ENCODE peak calls at places on chromosomes 11 and 22, in eight cellular contexts. O is pancreas, F is heart left ventricle, Z is psoas muscle, I is right atrium auricular region, L is PC-9, H is PC-3, G is fibroblast of lung. Q is an unnamed sample.

GRCh38 chr11:1399386-1400167 is 9.8 kb downstream of the BRSK2 start:
- DNase-seq in G (no peak), L (no peak), O (peak; percentile 65), H (no peak), Z (peak; percentile 6), I (no peak), F (no peak), Q (no peak)

GRCh38 chr11:69636512-69636866 is 4.5 kb upstream of the CCND1 start:
- DNase-seq in O (peak; percentile 80), F (peak; percentile 83), I (peak; percentile 86), Z (peak; percentile 75), H (peak; percentile 89), G (peak; percentile 91), L (peak; percentile 73), Q (peak; percentile 76)

GRCh38 chr11:11243790-11244469 is 109.1 kb downstream of the CSNK2A3 start:
- DNase-seq in F (peak; percentile 67), O (no peak), H (no peak), Z (peak; percentile 34), L (no peak), G (no peak), I (peak; percentile 66), Q (peak; percentile 29)

GRCh38 chr11:126197277-126197939 is 14.0 kb downstream of the RPUSD4 start:
- DNase-seq in H (no peak), I (no peak), G (peak; percentile 70), F (no peak), Z (peak; percentile 54), L (no peak), O (no peak), Q (no peak)

GRCh38 chr22:45268167-45268957 is 16.4 kb upstream of the UPK3A start:
- DNase-seq in Z (peak; percentile 30), G (no peak), I (no peak), O (peak; percentile 80), H (no peak), L (no peak), F (no peak), Q (no peak)

GRCh38 chr22:36761553-36762240 is 14.2 kb downstream of the IFT27 start:
- DNase-seq in L (no peak), Z (no peak), H (no peak), O (no peak), F (no peak), I (no peak), G (no peak), Q (peak; percentile 4)

GRCh38 chr22:27642104-27642800 is 159.3 kb downstream of the MN1 start:
- DNase-seq in G (peak; percentile 10), I (no peak), Z (peak; percentile 77), O (no peak), L (no peak), H (no peak), F (no peak), Q (no peak)

GRCh38 chr22:44689173-44689572 is 12.8 kb upstream of the PRR5 start:
- DNase-seq in O (no peak), L (peak; percentile 53), F (no peak), I (no peak), Z (no peak), G (peak; percentile 61), H (no peak), Q (no peak)

GRCh38 chr11:114762437-114762836 is 84.1 kb downstream of the NXPE2 start:
- DNase-seq in H (peak; percentile 75), I (peak; percentile 63), Z (peak; percentile 60), L (no peak), O (peak; percentile 74), F (peak; percentile 41), G (peak; percentile 47), Q (peak; percentile 67)

GRCh38 chr11:132874638-132875037 is 657.7 kb downstream of the OPCML start:
- DNase-seq in O (no peak), F (no peak), I (no peak), G (peak; percentile 96), Z (no peak), H (peak; percentile 38), L (no peak), Q (no peak)

GRCh38 chr11:67252831-67253239 is 13.4 kb upstream of the GRK2 start:
- DNase-seq in F (peak; percentile 40), H (peak; percentile 65), O (no peak), G (peak; percentile 41), Z (no peak), I (no peak), L (no peak), Q (no peak)

GRCh38 chr11:133531450-133531849 is 851 bp downstream of the OPCML start:
- DNase-seq in H (no peak), G (no peak), F (no peak), I (no peak), Z (no peak), O (no peak), L (no peak), Q (no peak)

GRCh38 chr11:107598225-107599139 is 7.5 kb downstream of the ELMOD1 start:
- DNase-seq in L (no peak), G (no peak), I (no peak), O (no peak), Z (peak; percentile 18), H (peak; percentile 71), F (no peak), Q (peak; percentile 37)

GRCh38 chr22:25760848-25761595 is 19.0 kb downstream of the MYO18B start:
- DNase-seq in O (no peak), I (no peak), H (no peak), L (no peak), Z (no peak), F (no peak), G (no peak), Q (no peak)

GRCh38 chr11:65003282-65003681 is 6.5 kb upstream of the BATF2 start:
- DNase-seq in H (peak; percentile 33), O (no peak), I (no peak), Z (no peak), F (no peak), G (peak; percentile 39), L (no peak), Q (no peak)

GRCh38 chr11:117010808-117011540 is 87.3 kb downstream of the SIK3 start:
- DNase-seq in G (peak; percentile 96), F (no peak), I (no peak), H (peak; percentile 98), O (no peak), Z (no peak), L (peak; percentile 74), Q (no peak)

GRCh38 chr22:39313258-39314001 is 6.0 kb downstream of the RPL3 start:
- DNase-seq in G (no peak), F (no peak), H (no peak), O (peak; percentile 63), I (no peak), L (no peak), Z (no peak), Q (peak; percentile 62)
- H3K4me1 ChIP-seq in G (peaks cover 33% of the 10 kb centered on the region), F (peaks cover 67% of the 10 kb centered on the region), H (peaks cover 30% of the 10 kb centered on the region), O (no peaks in the 10 kb centered on the region), I (peaks cover 76% of the 10 kb centered on the region), L (peaks cover 61% of the 10 kb centered on the region), Z (peaks cover 55% of the 10 kb centered on the region), Q (peaks cover 69% of the 10 kb centered on the region)

GRCh38 chr11:122756417-122756816 is 81.9 kb upstream of the CRTAM start:
- DNase-seq in H (no peak), O (no peak), G (no peak), F (peak; percentile 38), I (peak; percentile 61), L (no peak), Z (peak; percentile 29), Q (peak; percentile 34)
- TF ChIP-seq CTCF in H (peak; percentile 22), O (no peak), G (peak; percentile 22), F (no peak), I (no peak), L (no peak), Z (no peak), Q (no peak)

DNA sequence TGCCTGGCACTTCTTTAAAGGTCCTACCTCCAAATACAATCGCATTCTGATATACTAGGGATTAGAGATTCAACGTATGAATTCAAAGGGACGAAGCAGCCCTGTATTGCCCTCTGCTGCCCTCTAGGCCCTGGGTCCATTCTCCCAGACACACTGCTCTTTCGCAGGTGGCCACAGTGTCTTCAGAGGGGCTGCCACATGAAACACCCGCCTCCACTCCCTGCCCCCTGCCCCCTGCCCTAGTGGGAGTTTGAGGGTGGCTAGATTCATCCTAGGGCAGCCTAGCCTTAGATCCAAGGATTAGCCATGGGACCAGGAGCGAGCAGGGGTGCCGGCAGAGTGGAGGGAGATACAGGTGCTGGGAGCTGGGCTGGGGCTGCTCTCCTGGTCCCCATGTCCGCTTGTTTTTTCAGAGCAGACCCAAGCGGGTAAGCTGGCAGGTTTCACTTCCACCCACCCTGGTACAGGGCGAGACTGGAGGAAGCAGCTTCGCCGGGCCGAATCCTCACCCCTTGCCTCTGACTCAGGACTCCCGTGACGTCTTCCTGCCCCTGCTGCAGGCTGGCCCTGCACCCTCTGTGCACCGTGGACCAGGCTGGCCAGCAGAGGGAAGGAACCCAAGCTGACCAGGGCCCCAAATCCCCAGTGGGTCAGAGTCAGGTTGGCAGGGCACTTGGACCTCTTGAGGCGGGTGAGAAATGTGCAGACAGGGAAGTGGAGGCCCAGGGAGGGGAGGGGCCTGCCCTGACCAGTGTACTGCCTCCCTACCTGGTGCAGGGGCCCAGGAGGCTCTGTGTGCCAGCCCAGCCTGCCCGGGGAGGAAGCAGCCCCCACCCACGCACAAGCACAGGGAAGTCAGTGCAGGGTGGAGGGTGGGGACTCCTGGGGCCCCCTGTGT is 28.4 kb upstream of the HMOX1 start:
- DNase-seq in G (peak; percentile 39), Z (peak; percentile 64), I (peak; percentile 79), F (peak; percentile 73), H (peak; percentile 19), O (no peak), L (no peak), Q (peak; percentile 80)
- H3K4me1 ChIP-seq in G (peaks cover 6% of the 10 kb centered on the region), Z (peaks cover 16% of the 10 kb centered on the region), I (peaks cover 33% of the 10 kb centered on the region), F (peaks cover 26% of the 10 kb centered on the region), H (peaks cover 11% of the 10 kb centered on the region), O (peaks cover 8% of the 10 kb centered on the region), L (peaks cover 12% of the 10 kb centered on the region), Q (peaks cover 19% of the 10 kb centered on the region)

DNA sequence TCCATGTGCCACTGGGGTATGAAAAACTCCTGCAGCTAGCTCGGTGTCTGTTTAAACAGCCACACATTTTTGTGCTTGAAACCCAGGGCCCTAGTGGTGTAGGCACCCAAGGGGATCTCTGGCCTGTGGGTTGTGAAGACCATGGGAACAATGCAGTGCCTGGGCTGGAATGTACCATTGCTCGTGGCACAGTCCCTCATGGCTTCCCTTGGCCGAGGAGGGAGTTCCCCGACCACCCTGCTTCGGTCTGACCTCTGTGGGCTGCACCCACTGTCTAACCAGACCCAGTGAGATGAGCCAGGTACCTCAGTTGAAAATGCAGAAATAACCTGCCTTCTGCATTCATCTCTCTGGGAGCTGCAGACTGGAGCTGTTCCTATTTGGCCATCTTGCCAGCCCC is 214.0 kb downstream of the TRPC6 start:
- DNase-seq in L (no peak), G (no peak), H (no peak), F (no peak), I (no peak), O (peak; percentile 27), Z (no peak), Q (no peak)
- TF ChIP-seq CTCF in L (no peak), G (no peak), H (no peak), F (no peak), I (no peak), O (no peak), Z (no peak), Q (no peak)

GRCh38 chr22:32850591-32851517 is 49.3 kb downstream of the TIMP3 start:
- DNase-seq in I (peak; percentile 92), G (no peak), H (no peak), L (no peak), O (no peak), F (peak; percentile 72), Z (peak; percentile 82), Q (peak; percentile 85)
- H3K4me1 ChIP-seq in I (peaks cover 100% of the 10 kb centered on the region), G (no peaks in the 10 kb centered on the region), H (no peaks in the 10 kb centered on the region), L (no peaks in the 10 kb centered on the region), O (no peaks in the 10 kb centered on the region), F (peaks cover 98% of the 10 kb centered on the region), Z (peaks cover 32% of the 10 kb centered on the region), Q (peaks cover 83% of the 10 kb centered on the region)

DNA sequence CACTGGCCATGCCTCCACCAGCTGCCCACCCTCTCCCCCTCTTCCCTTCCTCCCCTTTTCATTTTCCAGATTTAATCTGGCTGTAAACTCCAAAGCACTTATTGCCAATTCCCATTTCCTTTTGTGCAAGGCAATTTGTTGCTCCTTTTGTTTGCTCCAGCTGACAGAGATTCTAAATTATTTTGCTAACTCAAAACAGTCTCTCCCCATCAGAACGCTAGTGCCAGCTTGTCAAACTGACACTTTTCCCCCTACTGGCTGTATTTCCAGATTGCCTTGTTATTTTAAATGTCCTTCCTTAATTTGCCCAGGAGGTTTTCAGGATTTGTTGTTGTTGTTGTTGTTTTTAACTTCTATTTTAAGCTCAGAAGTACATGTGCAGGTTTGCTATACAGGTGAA is 57.0 kb upstream of the PAK1 start:
- DNase-seq in O (no peak), Z (no peak), G (no peak), I (no peak), H (no peak), L (no peak), F (no peak), Q (no peak)
- TF ChIP-seq CTCF in O (no peak), Z (no peak), G (no peak), I (no peak), H (no peak), L (no peak), F (no peak), Q (no peak)